ENCODE peak calls at places on chromosomes 3 and 15, in four cellular contexts. H is Panc1, T is upper lobe of left lung, U is AG04450. N is an unnamed sample. For H3K9me3 and H3K27me3, the result is how much of the 10 kb centered on the place peaks cover.

GRCh38 chr3:117927831-117928230 is 1106.8 kb downstream of the IGSF11 start:
- DNase-seq in H (no peak), T (no peak), U (no peak), N (no peak)

GRCh38 chr3:147422934-147423599 is 13.9 kb downstream of the ZIC1 start:
- DNase-seq in H (no peak), T (no peak), U (no peak), N (no peak)

GRCh38 chr15:35728176-35728938 is 182.4 kb upstream of the DPH6 start:
- DNase-seq in H (no peak), T (no peak), U (no peak), N (no peak)

GRCh38 chr3:162865466-162865865 is 1368.9 kb downstream of the OTOL1 start:
- DNase-seq in H (no peak), T (no peak), U (no peak), N (no peak)

GRCh38 chr3:171809513-171810277 is 588 bp downstream of the PLD1 start:
- DNase-seq in H (no peak), T (peak), U (peak), N (no peak)

GRCh38 chr3:119841808-119842471 is 60.0 kb downstream of the NR1I2 start:
- DNase-seq in H (no peak), T (no peak), U (no peak), N (no peak)

GRCh38 chr15:70761931-70762468 is 1.4 kb downstream of the UACA start:
- DNase-seq in H (no peak), T (no peak), U (no peak), N (no peak)

GRCh38 chr3:105322570-105323273 is 44.0 kb upstream of the ALCAM start:
- DNase-seq in H (no peak), T (no peak), U (no peak), N (no peak)

GRCh38 chr3:46484911-46485696 is 12.7 kb upstream of the RTP3 start:
- DNase-seq in H (no peak), T (peak), U (no peak), N (no peak)

GRCh38 chr3:88986834-88987233 is 120.6 kb upstream of the EPHA3 start:
- DNase-seq in H (no peak), T (no peak), U (peak), N (no peak)

GRCh38 chr3:101182734-101183133 is 137.6 kb downstream of the IMPG2 start:
- DNase-seq in H (no peak), T (no peak), U (no peak), N (no peak)

GRCh38 chr15:86355798-86356197 is 276.1 kb downstream of the AGBL1 start:
- DNase-seq in H (no peak), T (no peak), U (no peak), N (no peak)

GRCh38 chr3:110491413-110491812 is 580.2 kb upstream of the NECTIN3 start:
- DNase-seq in H (no peak), T (no peak), U (no peak), N (no peak)

GRCh38 chr15:27866505-27867165 is 232.5 kb downstream of the OCA2 start:
- DNase-seq in H (no peak), T (no peak), U (no peak), N (no peak)

GRCh38 chr15:89647191-89647851 is 7.9 kb downstream of the KIF7 start:
- DNase-seq in H (peak), T (peak), U (no peak), N (peak)

DNA sequence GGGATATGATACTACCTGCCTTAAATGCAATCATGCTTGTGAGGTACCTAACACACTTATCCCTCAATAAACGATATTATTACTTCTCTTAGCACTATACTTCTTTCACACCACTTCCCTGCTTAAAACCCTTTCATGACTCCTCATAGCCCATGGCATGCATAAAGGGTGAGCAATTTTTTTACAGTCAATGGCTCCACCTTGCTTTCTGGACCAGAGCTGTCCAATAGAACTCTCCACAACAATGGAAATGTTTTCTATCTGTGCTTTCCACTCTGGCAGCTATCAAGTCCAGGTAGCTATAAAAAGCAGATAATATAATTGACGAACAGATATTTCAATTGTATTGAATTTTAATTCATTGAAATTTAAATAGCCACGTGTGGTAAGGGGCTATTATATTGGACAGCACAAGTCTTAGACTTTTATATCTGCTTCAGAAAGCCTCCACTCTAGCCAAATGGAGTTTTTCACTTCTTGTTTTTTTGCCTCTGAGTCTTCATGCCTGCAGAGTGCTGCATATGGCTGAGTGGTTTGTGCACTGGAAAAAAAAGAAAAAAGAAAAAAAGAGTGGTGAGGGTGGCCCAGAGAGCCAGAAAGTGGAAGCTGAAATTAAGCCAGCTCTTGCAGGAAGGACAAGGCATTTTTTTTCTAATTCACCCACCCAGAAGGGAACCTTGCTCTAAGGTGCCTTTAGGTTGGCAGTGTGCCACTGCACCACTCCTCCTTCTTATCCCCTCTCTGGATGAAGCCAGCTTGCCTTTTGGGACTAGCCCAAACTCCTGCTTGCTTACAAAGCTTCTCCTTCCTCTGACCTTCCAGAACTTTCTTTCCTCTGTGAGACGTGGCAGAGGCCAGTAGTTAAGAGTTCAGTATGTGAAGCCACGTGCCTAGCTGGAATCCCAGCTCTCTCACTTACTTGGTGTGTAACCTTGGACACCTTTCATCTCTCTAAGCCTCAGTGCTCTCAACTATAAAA is 239.0 kb upstream of the LRTM1 start:
- DNase-seq in H (no peak), T (no peak), U (no peak), N (no peak)
- TF ChIP-seq CTCF in H (no peak), T (no peak), U (no peak), N (no peak)

GRCh38 chr15:95132774-95133173 is 901.4 kb downstream of the MCTP2 start:
- DNase-seq in H (no peak), T (no peak), U (peak), N (no peak)

GRCh38 chr15:95131071-95131683 is 899.8 kb downstream of the MCTP2 start:
- DNase-seq in H (no peak), T (no peak), U (no peak), N (peak)

GRCh38 chr15:95127356-95127755 is 896.0 kb downstream of the MCTP2 start:
- DNase-seq in H (no peak), T (no peak), U (no peak), N (no peak)

GRCh38 chr15:95125803-95126202 is 894.4 kb downstream of the MCTP2 start:
- DNase-seq in H (no peak), T (no peak), U (no peak), N (no peak)

GRCh38 chr15:95129589-95129988 is 898.2 kb downstream of the MCTP2 start:
- DNase-seq in H (no peak), T (no peak), U (peak), N (peak)
- H3K9me3 ChIP-seq in H (under half), T (under half), U (under half), N (under half)

GRCh38 chr3:126355251-126355650 is 2.0 kb downstream of the KLF15 start:
- DNase-seq in H (no peak), T (no peak), U (no peak), N (peak)
- H3K27me3 ChIP-seq in H (under half), T (under half), U (under half), N (under half)

DNA sequence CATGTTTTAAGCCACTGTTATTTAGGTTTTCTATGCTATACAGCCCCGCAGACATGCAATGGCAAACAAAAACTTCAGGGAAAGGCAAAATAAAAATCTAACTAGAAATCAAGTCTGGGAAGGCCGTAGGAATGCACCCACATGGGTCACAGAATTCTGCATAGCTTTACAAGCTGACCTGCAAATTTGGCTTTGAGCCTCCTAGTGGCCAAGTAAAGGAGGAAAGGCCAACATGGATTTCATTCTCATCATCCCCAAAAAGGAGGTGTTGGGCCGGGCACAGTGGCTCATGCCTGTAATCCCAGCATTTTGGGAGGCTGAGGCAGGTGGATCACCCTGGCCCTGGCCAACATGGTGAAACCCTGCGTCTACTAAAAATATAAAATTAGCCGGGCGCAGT is 124.3 kb downstream of the FBLN2 start:
- DNase-seq in H (no peak), T (no peak), U (no peak), N (no peak)
- TF ChIP-seq CTCF in H (no peak), T (no peak), U (peak), N (no peak)

GRCh38 chr15:94411279-94411678 is 179.9 kb downstream of the MCTP2 start:
- DNase-seq in H (no peak), T (no peak), U (no peak), N (no peak)
- H3K9me3 ChIP-seq in H (under half), T (under half), U (under half), N (under half)

GRCh38 chr3:181710581-181711255 is 1.0 kb upstream of the SOX2 start:
- DNase-seq in H (no peak), T (no peak), U (no peak), N (no peak)

GRCh38 chr3:181705081-181705480 is 6.6 kb upstream of the SOX2 start:
- DNase-seq in H (no peak), T (no peak), U (no peak), N (no peak)

GRCh38 chr3:181709537-181710279 is 2.0 kb upstream of the SOX2 start:
- DNase-seq in H (no peak), T (peak), U (no peak), N (peak)

GRCh38 chr3:181704421-181705066 is 7.2 kb upstream of the SOX2 start:
- DNase-seq in H (no peak), T (no peak), U (no peak), N (no peak)

GRCh38 chr3:181707980-181708379 is 3.7 kb upstream of the SOX2 start:
- DNase-seq in H (no peak), T (no peak), U (no peak), N (no peak)
- H3K27me3 ChIP-seq in H (under half), T (under half), U (half or more), N (half or more)

GRCh38 chr15:40306371-40306770 is 1.4 kb downstream of the PLCB2 start:
- DNase-seq in H (no peak), T (peak), U (no peak), N (no peak)

GRCh38 chr15:40306908-40307307 is 827 bp downstream of the PLCB2 start:
- DNase-seq in H (no peak), T (no peak), U (no peak), N (no peak)

GRCh38 chr15:40308844-40309189 is 1.1 kb upstream of the PLCB2 start:
- DNase-seq in H (no peak), T (peak), U (no peak), N (no peak)

GRCh38 chr15:40309344-40309862 is 1.7 kb upstream of the PLCB2 start:
- DNase-seq in H (no peak), T (no peak), U (no peak), N (no peak)

GRCh38 chr15:40307421-40308165 is at the start of gene PLCB2:
- DNase-seq in H (no peak), T (peak), U (no peak), N (no peak)
- TF ChIP-seq CTCF in H (no peak), T (peak), U (peak), N (no peak)

GRCh38 chr3:75981401-75981800 is 196.1 kb upstream of the ZNF717 start:
- DNase-seq in H (no peak), T (no peak), U (no peak), N (no peak)
- H3K9me3 ChIP-seq in H (under half), T (under half), U (under half), N (under half)

DNA sequence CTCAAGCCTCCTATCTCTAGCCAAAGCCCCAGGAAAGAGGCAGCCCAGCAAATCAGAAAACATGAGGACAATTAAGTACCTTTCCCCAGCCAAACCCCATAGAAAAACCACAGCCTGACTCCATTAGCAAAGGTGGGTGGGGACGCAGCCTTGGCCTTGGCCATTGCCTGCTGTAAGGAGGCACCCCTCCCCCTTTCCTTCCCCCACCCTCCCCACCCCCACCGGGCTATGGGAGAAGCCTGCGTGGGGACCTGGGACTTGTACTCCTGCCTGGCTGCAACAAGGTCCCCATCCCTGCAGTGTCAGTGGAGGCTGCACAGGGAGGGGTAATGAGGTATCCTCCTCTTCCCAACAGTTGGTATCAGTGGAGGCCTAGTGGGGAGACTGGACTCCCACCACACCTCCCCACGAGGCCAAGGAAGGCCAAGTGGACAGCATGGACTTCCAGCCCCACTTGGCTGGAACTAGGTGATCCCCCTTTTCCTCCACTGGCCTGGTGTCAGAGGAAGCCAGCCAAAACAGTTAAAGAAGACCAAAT is 20.5 kb downstream of the PRR23E start:
- DNase-seq in H (no peak), T (no peak), U (no peak), N (no peak)
- H3K27me3 ChIP-seq in H (under half), T (under half), U (under half), N (under half)

GRCh38 chr3:127489357-127489756 is 101.2 kb downstream of the TPRA1 start:
- DNase-seq in H (no peak), T (no peak), U (no peak), N (peak)

GRCh38 chr3:127486337-127486944 is 104.1 kb downstream of the TPRA1 start:
- DNase-seq in H (no peak), T (no peak), U (no peak), N (no peak)

GRCh38 chr3:127487196-127487595 is 103.3 kb downstream of the TPRA1 start:
- DNase-seq in H (no peak), T (no peak), U (no peak), N (no peak)

GRCh38 chr3:127488740-127489139 is 101.8 kb downstream of the TPRA1 start:
- DNase-seq in H (no peak), T (no peak), U (no peak), N (no peak)

GRCh38 chr3:127488141-127488672 is 102.3 kb downstream of the TPRA1 start:
- DNase-seq in H (no peak), T (no peak), U (no peak), N (peak)
- TF ChIP-seq CTCF in H (no peak), T (no peak), U (no peak), N (no peak)

N was measured in adrenal gland.